ENCODE peak calls at places on chromosomes 13 and 19, in nine cellular contexts. M is ovary, B is H9, Y is left lung, P is tibial nerve, Z is brain microvascular endothelial cell, K is upper lobe of right lung, R is colonic mucosa, V is AG04450. C is an unnamed sample.

GRCh38 chr13:88068316-88068715 is 397.1 kb downstream of the SLITRK5 start:
- DNase-seq in Z (no peak), B (no peak), R (no peak), K (no peak), Y (no peak), V (peak; percentile 3), M (no peak), P (no peak), C (no peak)

GRCh38 chr13:107834717-107835116 is 380.6 kb downstream of the LIG4 start:
- DNase-seq in P (no peak), V (no peak), R (no peak), B (no peak), K (no peak), Z (peak; percentile 16), M (no peak), Y (no peak), C (no peak)

GRCh38 chr13:44921931-44922758 is 67.1 kb downstream of the NUFIP1 start:
- DNase-seq in B (no peak), Z (peak; percentile 89), V (peak; percentile 93), Y (peak; percentile 60), M (peak; percentile 71), K (no peak), P (peak; percentile 54), R (peak; percentile 67), C (no peak)

GRCh38 chr13:29999492-30000372 is 149.3 kb upstream of the UBL3 start:
- DNase-seq in Y (no peak), V (no peak), M (no peak), Z (no peak), B (no peak), R (peak; percentile 56), K (no peak), P (no peak), C (no peak)

GRCh38 chr19:41991025-41991424 is 3.0 kb downstream of the ATP1A3 start:
- DNase-seq in K (no peak), P (no peak), M (no peak), V (no peak), Z (no peak), Y (no peak), R (no peak), B (no peak), C (no peak)

GRCh38 chr13:34462843-34463242 is 479.2 kb upstream of the NBEA start:
- DNase-seq in Z (peak; percentile 72), Y (no peak), B (no peak), R (no peak), V (no peak), K (no peak), P (no peak), M (no peak), C (no peak)

GRCh38 chr19:51259348-51260245 is 8.7 kb downstream of the SIGLECL1 start:
- DNase-seq in V (no peak), R (peak; percentile 20), P (no peak), Z (peak; percentile 37), B (peak; percentile 54), M (no peak), Y (no peak), K (no peak), C (no peak)

GRCh38 chr19:16297575-16298178 is 26.9 kb upstream of the KLF2 start:
- DNase-seq in R (peak; percentile 81), M (no peak), V (no peak), B (no peak), K (no peak), Y (no peak), P (no peak), Z (no peak), C (peak; percentile 52)

GRCh38 chr13:83568019-83568418 is 314.3 kb downstream of the SLITRK1 start:
- DNase-seq in Z (no peak), Y (no peak), B (no peak), R (no peak), M (no peak), P (no peak), K (no peak), V (no peak), C (no peak)

GRCh38 chr13:83557845-83558244 is 324.4 kb downstream of the SLITRK1 start:
- DNase-seq in Z (no peak), P (no peak), V (no peak), K (no peak), Y (no peak), R (no peak), M (no peak), B (no peak), C (no peak)

DNA sequence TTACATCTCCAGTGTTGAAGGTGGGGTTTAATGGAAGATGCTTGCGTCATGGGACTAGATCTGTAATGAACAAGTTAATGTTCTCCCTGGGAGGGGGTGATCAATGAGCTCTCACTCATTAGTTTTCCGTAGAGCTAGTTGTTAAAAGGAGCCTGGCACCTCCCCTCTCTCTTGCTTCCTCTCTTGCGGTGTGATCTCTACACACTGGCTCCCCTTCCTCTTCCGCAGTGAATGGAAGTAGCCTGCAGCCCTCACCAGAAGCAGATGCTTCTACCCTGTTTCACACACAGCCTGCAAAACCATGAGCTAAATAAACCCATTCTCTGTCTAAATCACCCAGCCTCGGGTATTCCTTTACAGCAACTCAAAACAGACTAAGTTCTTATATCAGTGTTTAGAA is 318.8 kb downstream of the SLITRK1 start:
- DNase-seq in P (no peak), Z (no peak), M (no peak), R (no peak), B (peak; percentile 30), K (no peak), V (no peak), Y (no peak), C (no peak)
- H3K27me3 ChIP-seq in P (no peaks in the 10 kb centered on the region), Z (no peaks in the 10 kb centered on the region), M (no peaks in the 10 kb centered on the region), R (no peaks in the 10 kb centered on the region), B (no peaks in the 10 kb centered on the region), K (no peaks in the 10 kb centered on the region), V (no peaks in the 10 kb centered on the region), Y (no peaks in the 10 kb centered on the region), C (no peaks in the 10 kb centered on the region)

GRCh38 chr19:56103027-56103614 is 18.0 kb downstream of the ZNF787 start:
- DNase-seq in B (no peak), R (no peak), Z (no peak), P (no peak), Y (no peak), K (no peak), M (no peak), V (no peak), C (no peak)

GRCh38 chr19:56101746-56102535 is 19.2 kb downstream of the ZNF787 start:
- DNase-seq in P (no peak), M (no peak), R (no peak), V (no peak), B (no peak), Y (no peak), Z (no peak), K (no peak), C (no peak)

GRCh38 chr19:56106397-56106849 is 14.7 kb downstream of the ZNF787 start:
- DNase-seq in Y (no peak), R (peak; percentile 80), Z (no peak), V (no peak), K (no peak), M (no peak), B (no peak), P (no peak), C (no peak)

GRCh38 chr19:56105090-56105701 is 15.9 kb downstream of the ZNF787 start:
- DNase-seq in Y (peak; percentile 84), R (peak; percentile 92), K (peak; percentile 92), M (peak; percentile 67), B (peak; percentile 85), Z (no peak), V (no peak), P (peak; percentile 52), C (peak; percentile 85)

GRCh38 chr19:56104423-56104822 is 16.7 kb downstream of the ZNF787 start:
- DNase-seq in M (no peak), Y (no peak), P (no peak), K (no peak), Z (no peak), V (no peak), B (no peak), R (no peak), C (no peak)
- H3K27ac ChIP-seq in M (no peak overlapping the region), Y (no peak overlapping the region), P (no peak overlapping the region), K (no peak overlapping the region), Z (no peak overlapping the region), V (no peak overlapping the region), B (no peak overlapping the region), R (no peak overlapping the region), C (no peak overlapping the region)

GRCh38 chr19:10293637-10294367 is 4.0 kb downstream of the ICAM5 start:
- DNase-seq in Y (no peak), P (no peak), R (no peak), V (no peak), M (no peak), B (peak; percentile 32), Z (no peak), K (no peak), C (no peak)

GRCh38 chr19:10294368-10294697 is 4.6 kb downstream of the ICAM5 start:
- DNase-seq in V (no peak), Z (no peak), K (no peak), R (no peak), B (peak; percentile 74), P (no peak), M (no peak), Y (no peak), C (peak; percentile 55)

GRCh38 chr19:10291554-10292205 is 1.9 kb downstream of the ICAM5 start:
- DNase-seq in Z (no peak), K (no peak), V (no peak), R (no peak), M (no peak), Y (no peak), B (no peak), P (no peak), C (no peak)

GRCh38 chr19:10292206-10292788 is 2.5 kb downstream of the ICAM5 start:
- DNase-seq in R (peak; percentile 92), Y (peak; percentile 94), Z (no peak), K (peak; percentile 96), B (peak; percentile 96), V (no peak), M (peak; percentile 60), P (peak; percentile 47), C (peak; percentile 92)

DNA sequence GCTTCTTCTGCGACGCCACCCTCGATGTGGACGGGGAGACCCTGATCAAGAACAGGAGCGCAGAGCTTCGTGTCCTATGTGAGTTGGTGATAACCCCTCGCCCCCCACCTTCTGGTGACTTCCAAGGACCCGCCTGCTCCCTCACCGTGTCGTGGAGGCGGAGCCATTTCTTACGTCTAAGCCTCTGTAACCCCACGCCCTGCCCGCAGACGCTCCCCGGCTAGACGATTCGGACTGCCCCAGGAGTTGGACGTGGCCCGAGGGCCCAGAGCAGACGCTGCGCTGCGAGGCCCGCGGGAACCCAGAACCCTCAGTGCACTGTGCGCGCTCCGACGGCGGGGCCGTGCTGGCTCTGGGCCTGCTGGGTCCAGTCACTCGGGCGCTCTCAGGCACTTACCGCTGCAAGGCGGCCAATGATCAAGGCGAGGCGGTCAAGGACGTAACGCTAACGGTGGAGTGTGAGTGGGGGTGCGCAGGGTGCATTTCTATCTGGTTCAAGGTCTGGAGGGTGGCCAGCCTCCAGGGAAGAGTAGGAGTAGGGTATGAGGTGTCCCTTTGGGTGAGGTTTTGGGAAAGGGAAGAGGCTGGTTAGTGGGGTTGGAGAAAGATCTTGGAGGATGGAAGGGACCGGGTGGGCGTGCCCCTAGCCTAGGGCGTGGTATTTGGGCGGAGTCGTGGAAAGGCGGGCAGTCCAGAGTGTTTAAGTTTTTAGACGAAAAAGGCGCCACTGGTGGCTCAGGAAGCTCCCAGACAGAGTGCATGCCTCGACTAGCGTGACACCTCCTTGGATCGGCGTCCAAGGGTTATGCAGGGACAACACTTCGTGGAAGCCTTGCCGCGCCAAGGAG is 3.3 kb downstream of the ICAM5 start:
- DNase-seq in K (no peak), Y (no peak), Z (no peak), V (no peak), M (no peak), P (no peak), R (no peak), B (peak; percentile 66), C (no peak)
- H3K27me3 ChIP-seq in K (peaks cover 42% of the 10 kb centered on the region), Y (peaks cover 92% of the 10 kb centered on the region), Z (peaks cover 60% of the 10 kb centered on the region), V (peaks cover 8% of the 10 kb centered on the region), M (peaks cover 6% of the 10 kb centered on the region), P (peaks cover 97% of the 10 kb centered on the region), R (peaks cover 81% of the 10 kb centered on the region), B (peaks cover 61% of the 10 kb centered on the region), C (no peaks in the 10 kb centered on the region)

GRCh38 chr19:13987101-13987890 is 18.8 kb downstream of the RFX1 start:
- DNase-seq in Y (peak; percentile 83), M (no peak), K (peak; percentile 84), P (no peak), R (no peak), V (no peak), Z (no peak), B (no peak), C (no peak)

GRCh38 chr19:13992025-13992424 is 14.1 kb downstream of the RFX1 start:
- DNase-seq in M (no peak), Y (no peak), B (no peak), R (no peak), V (no peak), Z (no peak), K (no peak), P (no peak), C (no peak)

GRCh38 chr19:13986348-13986904 is 19.7 kb downstream of the RFX1 start:
- DNase-seq in Z (peak; percentile 80), K (peak; percentile 92), B (peak; percentile 93), M (peak; percentile 34), Y (peak; percentile 93), R (peak; percentile 80), V (peak; percentile 52), P (peak; percentile 64), C (peak; percentile 99)

GRCh38 chr19:13993554-13994308 is 12.4 kb downstream of the RFX1 start:
- DNase-seq in P (no peak), Z (peak; percentile 40), Y (no peak), B (no peak), R (no peak), M (no peak), K (no peak), V (no peak), C (no peak)

DNA sequence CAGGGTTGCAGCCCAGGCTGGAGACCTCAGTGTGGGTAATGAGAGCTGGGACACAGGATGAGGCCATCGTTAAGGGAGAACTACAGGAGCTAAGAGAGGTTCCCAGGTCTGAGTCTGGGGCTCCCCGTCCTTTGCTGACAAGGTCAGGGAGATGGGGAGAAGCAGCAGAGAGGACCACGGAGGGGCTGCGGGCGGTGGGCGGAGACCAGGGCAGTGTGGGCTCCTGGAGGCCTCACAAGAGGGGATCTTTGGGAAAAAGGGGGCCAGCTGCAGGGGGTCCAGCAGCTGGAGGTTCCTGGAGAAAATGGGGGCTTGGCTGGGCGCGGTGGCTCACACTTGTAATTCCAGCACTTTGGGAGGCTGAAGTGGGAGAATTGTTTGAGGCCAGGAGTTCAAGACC is 16.0 kb downstream of the RFX1 start:
- DNase-seq in V (no peak), B (no peak), P (no peak), K (no peak), R (no peak), Y (no peak), Z (no peak), M (no peak), C (no peak)
- H3K27ac ChIP-seq in V (no peak overlapping the region), B (no peak overlapping the region), P (no peak overlapping the region), K (no peak overlapping the region), R (no peak overlapping the region), Y (no peak overlapping the region), Z (no peak overlapping the region), M (no peak overlapping the region), C (no peak overlapping the region)